ENCODE peak calls at places on chromosomes 7 and 10, in eight cellular contexts. T is CD4-positive, alpha-beta T cell; L is esophagus squamous epithelium; Z is breast epithelium; Y is heart right ventricle; W is esophagus muscularis mucosa; M is Peyer's patch; B is PC-3. R is an unnamed sample.

GRCh38 chr10:24406809-24407483 is 198.0 kb downstream of the KIAA1217 start:
- DNase-seq in T (no peak), L (no peak), Z (no peak), Y (no peak), W (no peak), M (no peak), B (no peak), R (no peak)

GRCh38 chr7:33986951-33987948 is 81.9 kb downstream of the BMPER start:
- DNase-seq in T (no peak), L (no peak), Z (no peak), Y (no peak), W (no peak), M (no peak), B (peak; percentile 96), R (no peak)

GRCh38 chr7:105512415-105512814 is 9.7 kb downstream of the PUS7 start:
- DNase-seq in T (no peak), L (no peak), Z (no peak), Y (no peak), W (no peak), M (no peak), B (no peak), R (no peak)

GRCh38 chr10:33414841-33415240 is 80.4 kb upstream of the NRP1 start:
- DNase-seq in T (no peak), L (no peak), Z (no peak), Y (no peak), W (no peak), M (no peak), B (no peak), R (no peak)

GRCh38 chr7:101950450-101951119 is 133.2 kb downstream of the CUX1 start:
- DNase-seq in T (no peak), L (no peak), Z (no peak), Y (no peak), W (no peak), M (no peak), B (peak; percentile 40), R (no peak)

GRCh38 chr7:149635561-149636329 is 137.6 kb downstream of the ZNF467 start:
- DNase-seq in T (no peak), L (no peak), Z (no peak), Y (no peak), W (no peak), M (no peak), B (no peak), R (no peak)

GRCh38 chr7:132508724-132509348 is 67.4 kb downstream of the PLXNA4 start:
- DNase-seq in T (no peak), L (no peak), Z (no peak), Y (peak; percentile 32), W (no peak), M (no peak), B (no peak), R (peak; percentile 21)

GRCh38 chr10:69847883-69848282 is 46.2 kb downstream of the COL13A1 start:
- DNase-seq in T (no peak), L (no peak), Z (no peak), Y (no peak), W (no peak), M (no peak), B (no peak), R (peak; percentile 89)

GRCh38 chr10:93123766-93124165 is 50.1 kb downstream of the CYP26A1 start:
- DNase-seq in T (no peak), L (no peak), Z (no peak), Y (no peak), W (no peak), M (no peak), B (no peak), R (no peak)

GRCh38 chr10:131170042-131170983 is 141.2 kb downstream of the TCERG1L start:
- DNase-seq in T (no peak), L (no peak), Z (no peak), Y (no peak), W (no peak), M (no peak), B (no peak), R (no peak)

GRCh38 chr10:80945267-80945880 is 407.7 kb downstream of the SH2D4B start:
- DNase-seq in T (no peak), L (no peak), Z (no peak), Y (no peak), W (no peak), M (no peak), B (no peak), R (peak; percentile 37)

GRCh38 chr10:69474688-69475432 is 23.6 kb downstream of the TSPAN15 start:
- DNase-seq in T (no peak), L (no peak), Z (no peak), Y (peak; percentile 43), W (no peak), M (no peak), B (peak; percentile 97), R (no peak)

GRCh38 chr7:103660455-103661371 is 214.7 kb upstream of the SLC26A5 start:
- DNase-seq in T (no peak), L (no peak), Z (no peak), Y (no peak), W (no peak), M (no peak), B (peak; percentile 83), R (no peak)

GRCh38 chr7:47743898-47744612 is 162.1 kb upstream of the TNS3 start:
- DNase-seq in T (no peak), L (no peak), Z (no peak), Y (no peak), W (no peak), M (no peak), B (no peak), R (no peak)

GRCh38 chr10:62018141-62018911 is 116.8 kb downstream of the ARID5B start:
- DNase-seq in T (no peak), L (no peak), Z (no peak), Y (no peak), W (no peak), M (peak; percentile 43), B (no peak), R (no peak)

GRCh38 chr7:142036384-142036783 is 40.7 kb downstream of the MGAM start:
- DNase-seq in T (no peak), L (no peak), Z (no peak), Y (no peak), W (no peak), M (no peak), B (no peak), R (no peak)

GRCh38 chr10:69010151-69010640 is 21.6 kb downstream of the KIFBP start:
- DNase-seq in T (no peak), L (no peak), Z (no peak), Y (no peak), W (no peak), M (no peak), B (no peak), R (no peak)

GRCh38 chr7:121084748-121085336 is 96.3 kb downstream of the CPED1 start:
- DNase-seq in T (no peak), L (no peak), Z (no peak), Y (peak; percentile 11), W (no peak), M (no peak), B (peak; percentile 92), R (no peak)

GRCh38 chr10:14476641-14477407 is 146.1 kb upstream of the FRMD4A start:
- DNase-seq in T (no peak), L (no peak), Z (no peak), Y (no peak), W (no peak), M (no peak), B (peak; percentile 6), R (no peak)

GRCh38 chr10:16011548-16011947 is 151.2 kb upstream of the MINDY3 start:
- DNase-seq in T (no peak), L (no peak), Z (no peak), Y (no peak), W (no peak), M (no peak), B (peak; percentile 44), R (no peak)
- H3K27ac ChIP-seq in T (no peak overlapping the region), L (no peak overlapping the region), Z (no peak overlapping the region), Y (no peak overlapping the region), W (no peak overlapping the region), M (no peak overlapping the region), B (no peak overlapping the region), R (no peak overlapping the region)

DNA sequence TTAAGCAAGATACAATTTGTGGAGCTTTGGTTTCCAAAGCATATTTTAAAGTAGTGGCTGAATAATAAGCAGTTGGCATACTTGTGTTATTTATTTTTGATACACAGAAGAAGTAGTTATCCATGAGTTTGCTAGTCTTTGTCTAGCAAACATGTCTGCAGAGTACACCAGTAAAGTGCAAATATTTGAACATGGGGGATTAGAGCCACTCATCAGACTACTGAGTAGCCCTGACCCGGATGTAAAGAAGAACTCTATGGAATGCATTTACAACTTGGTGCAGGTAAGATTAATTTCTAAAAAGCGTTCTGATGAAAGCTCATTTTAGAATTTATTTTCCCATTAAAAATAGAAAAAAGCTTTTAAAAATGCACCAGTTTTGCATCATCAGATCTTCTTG is 31.4 kb downstream of the ARMC3 start:
- DNase-seq in T (no peak), L (no peak), Z (no peak), Y (no peak), W (no peak), M (no peak), B (no peak), R (no peak)
- H3K27me3 ChIP-seq in T (no peaks in the 10 kb centered on the region), L (no peaks in the 10 kb centered on the region), Z (no peaks in the 10 kb centered on the region), Y (no peaks in the 10 kb centered on the region), W (no peaks in the 10 kb centered on the region), M (no peaks in the 10 kb centered on the region), B (no peaks in the 10 kb centered on the region), R (no peaks in the 10 kb centered on the region)

GRCh38 chr7:110386914-110387313 is 704.0 kb upstream of the LRRN3 start:
- DNase-seq in T (no peak), L (no peak), Z (no peak), Y (no peak), W (no peak), M (no peak), B (peak; percentile 85), R (no peak)
- H3K27ac ChIP-seq in T (no peak overlapping the region), L (no peak overlapping the region), Z (no peak overlapping the region), Y (no peak overlapping the region), W (no peak overlapping the region), M (no peak overlapping the region), B (no peak overlapping the region), R (no peak overlapping the region)

GRCh38 chr10:113493195-113493594 is 59.7 kb upstream of the HABP2 start:
- DNase-seq in T (no peak), L (no peak), Z (no peak), Y (no peak), W (no peak), M (no peak), B (peak; percentile 57), R (no peak)

GRCh38 chr10:113494736-113495135 is 58.1 kb upstream of the HABP2 start:
- DNase-seq in T (no peak), L (no peak), Z (no peak), Y (no peak), W (no peak), M (no peak), B (no peak), R (no peak)

GRCh38 chr10:113496124-113496523 is 56.7 kb upstream of the HABP2 start:
- DNase-seq in T (no peak), L (no peak), Z (no peak), Y (no peak), W (no peak), M (no peak), B (no peak), R (no peak)

GRCh38 chr10:113493943-113494342 is 58.9 kb upstream of the HABP2 start:
- DNase-seq in T (no peak), L (no peak), Z (no peak), Y (no peak), W (no peak), M (no peak), B (peak; percentile 65), R (no peak)

DNA sequence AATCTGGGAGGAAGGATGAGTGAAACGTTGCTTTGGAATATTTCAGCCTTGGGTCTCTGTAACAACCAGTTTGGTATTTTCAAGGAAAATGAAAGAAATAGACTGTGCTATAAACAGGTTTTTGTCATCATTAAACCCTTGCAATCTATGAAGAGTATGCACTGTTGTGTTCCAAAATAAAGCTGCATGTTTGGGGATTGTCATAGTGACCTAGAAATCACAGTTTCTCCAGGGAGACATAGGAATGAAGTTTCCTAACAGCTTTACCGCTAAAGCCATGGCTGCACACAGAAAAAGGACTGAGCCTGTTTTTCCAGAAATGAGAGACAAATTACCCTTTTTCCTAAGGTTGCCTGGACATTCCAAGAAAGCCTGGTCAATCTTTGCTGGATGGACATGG is 60.7 kb upstream of the HABP2 start:
- DNase-seq in T (no peak), L (no peak), Z (no peak), Y (no peak), W (no peak), M (no peak), B (no peak), R (no peak)
- H3K27me3 ChIP-seq in T (peaks cover 3% of the 10 kb centered on the region), L (no peaks in the 10 kb centered on the region), Z (no peaks in the 10 kb centered on the region), Y (no peaks in the 10 kb centered on the region), W (no peaks in the 10 kb centered on the region), M (no peaks in the 10 kb centered on the region), B (no peaks in the 10 kb centered on the region), R (peaks cover 4% of the 10 kb centered on the region)